ENCODE peak calls at places on chromosomes 4 and X, in eight cellular contexts. D is IMR-90; Z is pancreas; E is hippocampal formation; Q is A549; O is kidney tubule cell; T is stimulated activated CD4-positive, alpha-beta T cell treated with anti-CD3 and anti-CD28 coated beads, Interleukin-12 subunit alpha, Interleukin-12 subunit beta, amount 100 ng/mL, for 24 hours; X is aorta. M is an unnamed sample.

GRCh38 chrX:68705986-68706385 is 58.5 kb downstream of the STARD8 start:
- DNase-seq in O (no peak), Z (no peak), X (peak; percentile 54), T (no peak), D (no peak), Q (no peak), E (no peak), M (no peak)

GRCh38 chrX:82813671-82814078 is 694.4 kb upstream of the POU3F4 start:
- DNase-seq in Q (peak; percentile 86), T (no peak), X (no peak), O (peak; percentile 98), E (no peak), Z (no peak), D (peak; percentile 22), M (no peak)

GRCh38 chrX:154115750-154116149 is 18.2 kb upstream of the MECP2 start:
- DNase-seq in E (no peak), O (no peak), X (no peak), Q (no peak), D (no peak), T (no peak), Z (no peak), M (no peak)

GRCh38 chr4:139559095-139559490 is 3.1 kb upstream of the SETD7 start:
- DNase-seq in E (no peak), Z (no peak), D (no peak), Q (no peak), X (no peak), T (no peak), O (no peak), M (no peak)

GRCh38 chrX:3638280-3638873 is 75.1 kb downstream of the PRKX start:
- DNase-seq in X (no peak), E (peak; percentile 8), O (peak; percentile 44), D (peak; percentile 48), T (peak; percentile 6), Q (peak; percentile 37), Z (peak; percentile 20), M (peak; percentile 0)

GRCh38 chr4:147482281-147482680 is 1.4 kb downstream of the EDNRA start:
- DNase-seq in Z (no peak), E (no peak), T (no peak), O (peak; percentile 71), Q (no peak), D (no peak), X (no peak), M (no peak)

GRCh38 chrX:104253567-104254441 is 929 bp downstream of the ESX1 start:
- DNase-seq in D (no peak), Z (no peak), T (no peak), Q (peak; percentile 14), O (no peak), X (no peak), E (no peak), M (no peak)

GRCh38 chr4:18042754-18043153 is 21.2 kb upstream of the LCORL start:
- DNase-seq in X (no peak), T (no peak), Q (no peak), Z (no peak), E (no peak), O (no peak), D (no peak), M (no peak)

GRCh38 chr4:120506536-120506935 is 416.0 kb downstream of the PRDM5 start:
- DNase-seq in T (no peak), D (no peak), E (no peak), Z (no peak), O (no peak), Q (no peak), X (no peak), M (no peak)

GRCh38 chr4:6887591-6888371 is 21.8 kb upstream of the TBC1D14 start:
- DNase-seq in D (no peak), O (no peak), Z (no peak), T (no peak), E (no peak), X (peak; percentile 80), Q (no peak), M (no peak)

GRCh38 chr4:66273110-66273509 is 602.8 kb upstream of the EPHA5 start:
- DNase-seq in O (no peak), Z (no peak), X (no peak), T (no peak), D (no peak), E (no peak), Q (no peak), M (no peak)

GRCh38 chr4:15936495-15936894 is 2.0 kb downstream of the FGFBP1 start:
- DNase-seq in O (peak; percentile 46), T (no peak), D (no peak), E (no peak), Z (no peak), Q (no peak), X (no peak), M (no peak)

GRCh38 chrX:131752493-131753198 is 208.8 kb downstream of the OR13H1 start:
- DNase-seq in X (peak; percentile 86), O (peak; percentile 85), Q (peak; percentile 92), T (no peak), D (peak; percentile 88), E (peak; percentile 85), Z (peak; percentile 88), M (no peak)

GRCh38 chr4:21628916-21629315 is 319.7 kb downstream of the KCNIP4 start:
- DNase-seq in O (no peak), D (no peak), E (no peak), Z (no peak), Q (no peak), X (no peak), T (no peak), M (no peak)

GRCh38 chr4:48247142-48247877 is 22.3 kb downstream of the TEC start:
- DNase-seq in E (no peak), Z (no peak), D (peak; percentile 46), O (no peak), Q (no peak), T (no peak), X (no peak), M (no peak)

GRCh38 chrX:28988246-28988645 is 401.0 kb downstream of the IL1RAPL1 start:
- DNase-seq in Q (no peak), O (no peak), T (no peak), D (no peak), E (no peak), Z (no peak), X (no peak), M (no peak)

GRCh38 chr4:89283226-89283974 is 24.2 kb downstream of the GPRIN3 start:
- DNase-seq in Z (no peak), X (no peak), Q (peak; percentile 74), T (no peak), D (no peak), O (peak; percentile 77), E (no peak), M (no peak)

GRCh38 chr4:9762823-9763475 is 18.5 kb upstream of the DRD5 start:
- DNase-seq in D (peak; percentile 55), T (no peak), Z (peak; percentile 44), E (peak; percentile 82), X (no peak), Q (peak; percentile 69), O (peak; percentile 80), M (peak; percentile 47)

GRCh38 chr4:109945056-109945455 is 32.4 kb downstream of the EGF start:
- DNase-seq in Z (no peak), O (peak; percentile 42), Q (peak; percentile 59), X (no peak), E (no peak), D (no peak), T (peak; percentile 28), M (no peak)

GRCh38 chr4:52990706-52991105 is 128.6 kb downstream of the RASL11B start:
- DNase-seq in D (no peak), E (no peak), Q (no peak), T (no peak), X (no peak), Z (no peak), O (no peak), M (no peak)

GRCh38 chr4:169070071-169070894 is 60.2 kb upstream of the CBR4 start:
- DNase-seq in X (no peak), O (peak; percentile 97), D (peak; percentile 70), Q (peak; percentile 74), T (no peak), E (no peak), Z (peak; percentile 55), M (no peak)

GRCh38 chrX:130009658-130010223 is 27.3 kb downstream of the BCORL1 start:
- DNase-seq in E (no peak), Z (no peak), D (no peak), X (peak; percentile 61), Q (no peak), T (no peak), O (no peak), M (no peak)

GRCh38 chr4:8759987-8760386 is 111.7 kb downstream of the HMX1 start:
- DNase-seq in T (no peak), Q (no peak), O (no peak), X (peak; percentile 26), E (no peak), Z (no peak), D (no peak), M (no peak)

GRCh38 chr4:183011213-183011907 is 87.7 kb upstream of the WWC2 start:
- DNase-seq in E (no peak), D (peak; percentile 65), O (no peak), Z (no peak), Q (no peak), X (no peak), T (no peak), M (no peak)

M was measured in substantia nigra.